ENCODE peak calls at places on chromosomes 13 and 19, in nine cellular contexts. I is mammary epithelial cell; E is PC-3; Y is RWPE2; U is GM23338; K is ascending aorta; S is tibial artery; N is endothelial cell of umbilical vein; W is effector memory CD4-positive, alpha-beta T cell. O is an unnamed sample. For H3K4me1, the result is how much of the 10 kb centered on the place peaks cover.

GRCh38 chr19:5799247-5800241 is 5.3 kb upstream of the NRTN start:
- DNase-seq in I (no peak), E (no peak), Y (no peak), U (no peak), K (no peak), S (no peak), N (peak), W (no peak), O (no peak)

GRCh38 chr19:13154241-13154778 is 4.1 kb downstream of the IER2 start:
- DNase-seq in I (peak), E (peak), Y (peak), U (peak), K (peak), S (peak), N (peak), W (peak), O (peak)

GRCh38 chr19:17873661-17874422 is 2.1 kb downstream of the SLC5A5 start:
- DNase-seq in I (peak), E (peak), Y (no peak), U (peak), K (no peak), S (no peak), N (no peak), W (peak), O (no peak)

GRCh38 chr19:41221514-41222205 is 2.6 kb downstream of the AXL start:
- DNase-seq in I (no peak), E (no peak), Y (no peak), U (no peak), K (no peak), S (no peak), N (no peak), W (no peak), O (no peak)

GRCh38 chr19:16338470-16339360 is 14.1 kb downstream of the KLF2 start:
- DNase-seq in I (peak), E (peak), Y (no peak), U (peak), K (peak), S (no peak), N (peak), W (no peak), O (peak)

GRCh38 chr13:51838235-51838846 is 6.6 kb downstream of the TMEM272 start:
- DNase-seq in I (no peak), E (peak), Y (no peak), U (no peak), K (no peak), S (no peak), N (no peak), W (no peak), O (no peak)

GRCh38 chr13:111975539-111976473 is 91.1 kb upstream of the SOX1 start:
- DNase-seq in I (no peak), E (no peak), Y (no peak), U (no peak), K (no peak), S (no peak), N (no peak), W (no peak), O (no peak)

GRCh38 chr13:113045214-113046007 is 60.2 kb upstream of the F7 start:
- DNase-seq in I (no peak), E (no peak), Y (no peak), U (no peak), K (no peak), S (no peak), N (no peak), W (no peak), O (no peak)

GRCh38 chr19:48110350-48110966 is at the start of gene PLA2G4C:
- DNase-seq in I (peak), E (peak), Y (peak), U (peak), K (peak), S (peak), N (peak), W (peak), O (peak)

GRCh38 chr19:17268754-17269153 is 1.5 kb downstream of the BABAM1 start:
- DNase-seq in I (no peak), E (no peak), Y (no peak), U (no peak), K (no peak), S (no peak), N (no peak), W (no peak), O (no peak)

GRCh38 chr13:39363393-39363792 is 239.6 kb downstream of the LHFPL6 start:
- DNase-seq in I (no peak), E (no peak), Y (no peak), U (no peak), K (no peak), S (no peak), N (no peak), W (no peak), O (no peak)

GRCh38 chr13:93345642-93346220 is 119.1 kb downstream of the GPC6 start:
- DNase-seq in I (no peak), E (no peak), Y (no peak), U (no peak), K (no peak), S (no peak), N (no peak), W (no peak), O (no peak)

GRCh38 chr13:45402641-45403040 is 15.5 kb downstream of the SLC25A30 start:
- DNase-seq in I (no peak), E (no peak), Y (no peak), U (no peak), K (peak), S (no peak), N (no peak), W (no peak), O (no peak)

GRCh38 chr13:78827471-78827870 is 168.5 kb upstream of the OBI1 start:
- DNase-seq in I (no peak), E (no peak), Y (no peak), U (peak), K (no peak), S (no peak), N (no peak), W (no peak), O (no peak)

GRCh38 chr13:99996177-99996705 is 14.7 kb downstream of the ZIC2 start:
- DNase-seq in I (no peak), E (no peak), Y (no peak), U (peak), K (no peak), S (no peak), N (peak), W (no peak), O (no peak)

GRCh38 chr19:48152552-48152951 is 17.6 kb downstream of the LIG1 start:
- DNase-seq in I (peak), E (peak), Y (no peak), U (peak), K (peak), S (peak), N (peak), W (peak), O (no peak)

DNA sequence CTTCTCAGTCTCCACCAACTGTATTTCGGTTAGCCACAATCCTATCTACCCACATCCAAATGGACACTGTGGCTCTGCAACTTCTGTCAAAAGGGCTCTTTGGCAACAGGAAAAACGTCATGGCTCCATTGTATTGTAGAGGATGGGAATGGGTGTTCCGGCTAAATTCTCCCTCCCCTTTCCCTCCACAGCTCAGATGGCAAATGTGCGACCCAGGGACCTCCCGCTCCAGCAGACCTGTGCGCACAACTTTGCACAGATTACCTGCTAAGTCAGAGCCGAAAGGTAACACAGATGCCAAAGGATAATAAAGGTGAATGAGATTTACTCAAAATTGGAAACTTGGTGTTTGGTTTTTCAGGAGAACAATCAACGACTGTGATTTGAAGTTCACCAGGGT is 948 bp upstream of the KL start:
- DNase-seq in I (no peak), E (no peak), Y (no peak), U (peak), K (no peak), S (no peak), N (no peak), W (no peak), O (no peak)
- H3K4me3 ChIP-seq in I (no peak), E (no peak), Y (no peak), U (peak), K (peak), S (no peak), N (no peak), W (no peak), O (no peak)

DNA sequence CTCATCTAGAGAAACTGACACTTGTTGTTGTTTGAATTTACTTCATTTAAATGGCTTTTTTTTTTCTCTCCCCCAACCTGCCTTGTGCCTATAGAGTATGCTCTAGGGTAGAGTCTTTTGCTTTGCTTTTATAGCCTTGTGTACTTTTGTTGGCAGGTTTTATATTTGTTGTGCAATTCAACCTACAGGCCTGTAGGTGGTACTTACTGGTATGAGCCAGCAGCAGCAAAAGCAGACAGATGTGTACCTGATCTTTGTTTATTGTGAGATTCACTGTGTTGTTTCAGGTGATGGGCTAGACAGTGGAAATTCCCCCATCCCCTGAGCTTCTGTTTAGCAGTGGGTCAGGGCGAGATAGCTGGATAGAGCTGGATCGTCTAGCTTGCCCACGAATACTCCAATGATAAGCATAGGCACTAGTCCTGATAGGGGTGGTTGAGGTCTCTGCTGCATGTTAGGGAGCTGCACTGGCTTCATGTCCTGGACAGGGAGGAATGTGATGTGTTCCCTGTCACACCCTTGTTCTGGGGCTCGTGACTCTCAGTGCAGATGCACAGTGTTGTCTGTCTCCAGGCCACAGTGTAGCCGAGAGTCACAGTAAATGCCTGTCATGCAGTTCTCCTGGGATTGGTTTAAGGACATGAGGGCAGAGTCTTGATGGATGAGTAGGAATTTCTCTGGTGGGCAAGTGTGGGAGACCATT is 21.3 kb downstream of the DNAJC3 start:
- DNase-seq in I (peak), E (peak), Y (no peak), U (peak), K (no peak), S (no peak), N (no peak), W (no peak), O (no peak)
- H3K27ac ChIP-seq in I (no peak), E (no peak), Y (no peak), U (no peak), K (no peak), S (no peak), N (no peak), W (no peak), O (no peak)

GRCh38 chr19:1553415-1553814 is 14.7 kb downstream of the MEX3D start:
- DNase-seq in I (no peak), E (no peak), Y (no peak), U (no peak), K (no peak), S (no peak), N (no peak), W (no peak), O (no peak)

GRCh38 chr19:1554968-1555801 is 12.9 kb downstream of the MEX3D start:
- DNase-seq in I (no peak), E (no peak), Y (no peak), U (no peak), K (no peak), S (no peak), N (no peak), W (no peak), O (no peak)

GRCh38 chr19:1555802-1556638 is 12.1 kb downstream of the MEX3D start:
- DNase-seq in I (no peak), E (no peak), Y (no peak), U (no peak), K (no peak), S (no peak), N (no peak), W (no peak), O (no peak)

GRCh38 chr19:1558552-1558951 is 9.6 kb downstream of the MEX3D start:
- DNase-seq in I (no peak), E (no peak), Y (no peak), U (no peak), K (no peak), S (no peak), N (no peak), W (no peak), O (no peak)

GRCh38 chr19:1556639-1557070 is 11.5 kb downstream of the MEX3D start:
- DNase-seq in I (no peak), E (no peak), Y (no peak), U (no peak), K (no peak), S (no peak), N (no peak), W (no peak), O (no peak)
- H3K4me1 ChIP-seq in I (under half), E (under half), Y (under half), U (under half), K (under half), S (under half), N (under half), W (under half), O (under half)

GRCh38 chr13:95671597-95671996 is 5.3 kb upstream of the DNAJC3 start:
- DNase-seq in I (no peak), E (no peak), Y (no peak), U (no peak), K (no peak), S (no peak), N (no peak), W (no peak), O (no peak)
- H3K4me3 ChIP-seq in I (no peak), E (no peak), Y (no peak), U (no peak), K (no peak), S (no peak), N (no peak), W (no peak), O (no peak)

GRCh38 chr13:81395368-81395767 is 1054.4 kb upstream of the SPRY2 start:
- DNase-seq in I (no peak), E (no peak), Y (peak), U (peak), K (no peak), S (no peak), N (no peak), W (no peak), O (no peak)
- H3K27ac ChIP-seq in I (no peak), E (no peak), Y (no peak), U (no peak), K (no peak), S (no peak), N (no peak), W (no peak), O (no peak)

GRCh38 chr13:85040176-85040660 is 759.0 kb downstream of the SLITRK6 start:
- DNase-seq in I (no peak), E (no peak), Y (no peak), U (no peak), K (no peak), S (no peak), N (no peak), W (no peak), O (no peak)
- H3K4me1 ChIP-seq in I (under half), E (under half), Y (under half), U (under half), K (under half), S (under half), N (under half), W (under half), O (under half)

O was measured in thoracic aorta.